ENCODE peak calls at places on chromosomes 6 and 20, in ten cellular contexts. U, G, B, P, Q, X, F, I, Y and D are unnamed samples.

GRCh38 chr6:110951986-110952794 is 6.3 kb upstream of the GTF3C6 start:
- DNase-seq in F (no peak), P (peak; percentile 53), B (peak; percentile 77), I (no peak), Q (no peak), G (no peak), U (no peak), X (no peak), Y (peak; percentile 41), D (no peak)

GRCh38 chr20:23397961-23398360 is 23.3 kb downstream of the NAPB start:
- DNase-seq in B (no peak), F (no peak), X (no peak), G (no peak), U (no peak), Q (no peak), P (peak; percentile 36), I (no peak), Y (peak; percentile 63), D (no peak)

GRCh38 chr6:145705561-145705960 is 29.8 kb downstream of the EPM2A start:
- DNase-seq in B (no peak), G (no peak), F (no peak), U (no peak), I (no peak), Q (no peak), Y (peak; percentile 39), P (peak; percentile 51), X (no peak), D (no peak)

GRCh38 chr6:138554146-138554545 is 54.9 kb upstream of the NHSL1 start:
- DNase-seq in Y (no peak), P (no peak), I (no peak), X (no peak), B (no peak), Q (no peak), U (no peak), G (no peak), F (no peak), D (no peak)

GRCh38 chr6:52554684-52555280 is 22.1 kb downstream of the TRAM2 start:
- DNase-seq in B (no peak), X (no peak), U (no peak), F (no peak), I (peak; percentile 39), G (no peak), P (peak; percentile 59), Y (no peak), Q (no peak), D (no peak)

GRCh38 chr6:86938814-86939213 is 1.5 kb downstream of the HTR1E start:
- DNase-seq in F (no peak), I (no peak), U (no peak), Q (no peak), Y (no peak), P (no peak), G (no peak), B (no peak), X (no peak), D (no peak)

GRCh38 chr20:36051318-36052116 is 83.1 kb downstream of the CNBD2 start:
- DNase-seq in P (no peak), I (no peak), B (no peak), U (no peak), Q (no peak), G (no peak), Y (no peak), X (no peak), F (no peak), D (no peak)

GRCh38 chr6:6405031-6405430 is 84.6 kb upstream of the F13A1 start:
- DNase-seq in F (no peak), Y (no peak), Q (no peak), B (no peak), G (no peak), U (no peak), X (no peak), I (no peak), P (no peak), D (no peak)

GRCh38 chr6:168690271-168690670 is 249.3 kb downstream of the SMOC2 start:
- DNase-seq in B (no peak), U (no peak), X (peak; percentile 47), F (no peak), I (no peak), Q (no peak), G (no peak), P (no peak), Y (no peak), D (no peak)

GRCh38 chr20:18909254-18909653 is 95.7 kb downstream of the SCP2D1 start:
- DNase-seq in I (no peak), P (no peak), G (no peak), F (no peak), Y (no peak), Q (no peak), X (no peak), U (no peak), B (no peak), D (no peak)

GRCh38 chr20:37095609-37096414 is at the start of gene RBL1:
- DNase-seq in F (peak; percentile 96), G (peak; percentile 97), Y (peak; percentile 91), Q (peak; percentile 82), B (peak; percentile 60), U (peak; percentile 82), P (peak; percentile 84), X (peak; percentile 85), I (peak; percentile 86), D (peak; percentile 72)
- TF ChIP-seq CTCF in F (peak; percentile 31), G (peak; percentile 27), Y (peak; percentile 48), Q (peak; percentile 56), B (no peak), U (peak; percentile 30), P (peak; percentile 54), X (no peak), I (peak; percentile 20), D (no peak)

GRCh38 chr6:36914227-36914794 is 28.6 kb downstream of the C6orf89 start:
- DNase-seq in B (peak; percentile 97), U (no peak), F (no peak), X (peak; percentile 77), P (peak; percentile 34), Q (no peak), Y (peak; percentile 55), I (no peak), G (no peak), D (no peak)
- TF ChIP-seq CTCF in B (peak; percentile 61), U (no peak), F (no peak), X (peak; percentile 34), P (peak; percentile 45), Q (peak; percentile 33), Y (peak; percentile 40), I (no peak), G (no peak), D (no peak)

GRCh38 chr6:79250559-79250958 is 16.1 kb upstream of the HMGN3 start:
- DNase-seq in B (no peak), P (no peak), U (no peak), X (no peak), I (no peak), F (no peak), Q (no peak), G (no peak), Y (no peak), D (no peak)
- TF ChIP-seq CTCF in B (no peak), P (no peak), U (no peak), X (no peak), I (no peak), F (no peak), Q (no peak), G (no peak), Y (no peak), D (peak; percentile 20)

DNA sequence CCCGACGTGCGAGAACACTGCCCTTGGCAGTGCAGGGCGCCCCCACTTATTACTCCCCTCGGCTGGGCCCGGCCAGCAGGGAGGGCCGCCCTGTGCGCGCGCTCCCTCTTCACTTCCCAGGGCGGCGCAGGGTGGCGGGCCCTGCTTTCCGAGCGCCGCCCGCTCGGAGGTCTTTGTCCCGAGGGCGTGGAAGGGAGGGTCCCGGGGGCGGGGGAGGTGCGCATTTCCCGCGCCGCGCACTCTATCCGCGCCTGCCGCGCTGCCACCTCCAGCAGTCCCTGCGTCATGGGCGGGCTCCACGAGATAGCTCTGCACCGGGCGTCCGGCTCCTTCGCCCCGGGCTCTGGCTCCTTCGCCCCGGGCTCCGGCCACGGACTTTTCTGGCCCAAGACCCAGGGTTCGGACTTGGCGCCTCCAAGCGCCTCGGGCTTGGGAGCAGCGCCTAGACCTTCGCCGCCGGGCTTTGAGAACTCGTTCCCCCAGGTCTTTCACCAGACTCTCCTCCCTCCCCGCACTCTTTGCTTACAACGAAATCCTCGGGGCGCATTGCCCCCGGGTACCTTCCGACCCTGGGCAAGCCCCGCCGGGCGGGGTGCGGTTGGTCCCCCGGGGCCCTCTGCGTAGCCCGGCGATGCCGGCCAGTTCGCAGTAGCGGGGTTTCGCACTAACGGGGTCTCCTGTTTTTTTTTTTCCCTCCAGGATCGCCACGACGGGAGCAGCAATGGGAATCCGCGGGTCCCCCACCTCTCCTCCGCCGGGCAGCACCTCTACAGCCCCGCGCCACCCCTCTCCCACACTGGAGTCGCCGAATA is 1.6 kb downstream of the TFAP2C start:
- DNase-seq in F (no peak), B (no peak), G (peak; percentile 13), Y (peak; percentile 67), X (no peak), I (no peak), U (peak; percentile 9), P (peak; percentile 48), Q (no peak), D (no peak)
- TF ChIP-seq CTCF in F (no peak), B (peak; percentile 57), G (no peak), Y (no peak), X (no peak), I (peak; percentile 2), U (no peak), P (no peak), Q (peak; percentile 4), D (no peak)

GRCh38 chr20:60210779-60211617 is 252.8 kb downstream of the CDH26 start:
- DNase-seq in X (peak; percentile 46), U (peak; percentile 69), Q (peak; percentile 62), I (no peak), G (peak; percentile 25), Y (peak; percentile 63), P (peak; percentile 29), F (peak; percentile 55), B (no peak), D (peak; percentile 68)
- TF ChIP-seq CTCF in X (peak; percentile 71), U (peak; percentile 88), Q (peak; percentile 92), I (peak; percentile 75), G (peak; percentile 67), Y (peak; percentile 91), P (peak; percentile 96), F (peak; percentile 87), B (peak; percentile 94), D (peak; percentile 96)